ENCODE peak calls at places on chromosomes 16 and 17, in five cellular contexts. N is K562, G is HepG2, T is GM12878, Y is H1. E is an unnamed sample.
A peak's percentile ranks its signal among the peaks of the same experiment; 100 is the strongest.

GRCh38 chr17:80422276-80422675 is 7.3 kb downstream of the ENDOV start:
- DNase-seq in N (no peak), G (no peak), T (no peak), Y (no peak), E (no peak)

GRCh38 chr17:19421926-19422325 is 10.9 kb downstream of the RNF112 start:
- DNase-seq in N (no peak), G (no peak), T (no peak), Y (no peak), E (no peak)

GRCh38 chr16:87325480-87325879 is 8.3 kb upstream of the C16orf95 start:
- DNase-seq in N (no peak), G (no peak), T (no peak), Y (no peak), E (no peak)

GRCh38 chr17:35161281-35161761 is 13.7 kb downstream of the UNC45B start:
- DNase-seq in N (no peak), G (no peak), T (no peak), Y (no peak), E (no peak)

GRCh38 chr16:84237994-84238750 is 1.6 kb downstream of the KCNG4 start:
- DNase-seq in N (no peak), G (no peak), T (no peak), Y (no peak), E (no peak)

GRCh38 chr17:40121191-40121885 is 433 bp upstream of the MSL1 start:
- DNase-seq in N (no peak), G (no peak), T (no peak), Y (no peak), E (peak; percentile 61)

GRCh38 chr16:84270071-84270470 is 24.6 kb upstream of the WFDC1 start:
- DNase-seq in N (no peak), G (no peak), T (no peak), Y (no peak), E (no peak)

GRCh38 chr17:74569392-74570003 is 2.2 kb upstream of the CD300H start:
- DNase-seq in N (no peak), G (no peak), T (no peak), Y (no peak), E (peak; percentile 94)

GRCh38 chr16:4787627-4788482 is at the start of gene SEPTIN12:
- DNase-seq in N (peak; percentile 28), G (no peak), T (no peak), Y (no peak), E (no peak)

GRCh38 chr16:46882304-46882939 is 1.7 kb upstream of the GPT2 start:
- DNase-seq in N (peak; percentile 41), G (peak; percentile 96), T (no peak), Y (no peak), E (no peak)

GRCh38 chr17:47757416-47757815 is 24.4 kb downstream of the TBX21 start:
- DNase-seq in N (no peak), G (no peak), T (no peak), Y (no peak), E (no peak)

DNA sequence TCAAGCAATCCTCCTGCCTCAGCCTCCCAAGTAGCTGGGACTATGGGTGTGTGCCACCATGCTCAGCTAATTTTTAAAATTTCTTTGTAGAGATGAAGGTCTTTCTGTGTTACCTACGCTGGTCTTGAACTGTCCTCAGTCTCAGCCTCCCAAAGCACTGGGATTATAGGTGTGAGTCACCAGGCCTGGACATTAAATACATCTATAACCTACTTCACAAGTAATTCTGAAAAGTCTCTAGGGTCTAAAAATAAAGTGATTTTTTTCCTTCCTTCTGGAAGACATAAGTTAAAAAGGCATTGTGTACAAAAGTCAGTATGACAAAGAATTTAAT is 118.3 kb downstream of the PARN start:
- DNase-seq in N (no peak), G (no peak), T (no peak), Y (no peak), E (no peak)
- TF ChIP-seq CHD2 in N (no peak), G (no peak), T (no peak), Y (no peak), E (no peak)

GRCh38 chr16:68229431-68230175 is 6.3 kb downstream of the ESRP2 start:
- DNase-seq in N (peak; percentile 61), G (peak; percentile 64), T (no peak), Y (no peak), E (peak; percentile 55)
- TF ChIP-seq KDM1A in N (no peak), G (no peak), T (no peak), Y (no peak), E (no peak)

DNA sequence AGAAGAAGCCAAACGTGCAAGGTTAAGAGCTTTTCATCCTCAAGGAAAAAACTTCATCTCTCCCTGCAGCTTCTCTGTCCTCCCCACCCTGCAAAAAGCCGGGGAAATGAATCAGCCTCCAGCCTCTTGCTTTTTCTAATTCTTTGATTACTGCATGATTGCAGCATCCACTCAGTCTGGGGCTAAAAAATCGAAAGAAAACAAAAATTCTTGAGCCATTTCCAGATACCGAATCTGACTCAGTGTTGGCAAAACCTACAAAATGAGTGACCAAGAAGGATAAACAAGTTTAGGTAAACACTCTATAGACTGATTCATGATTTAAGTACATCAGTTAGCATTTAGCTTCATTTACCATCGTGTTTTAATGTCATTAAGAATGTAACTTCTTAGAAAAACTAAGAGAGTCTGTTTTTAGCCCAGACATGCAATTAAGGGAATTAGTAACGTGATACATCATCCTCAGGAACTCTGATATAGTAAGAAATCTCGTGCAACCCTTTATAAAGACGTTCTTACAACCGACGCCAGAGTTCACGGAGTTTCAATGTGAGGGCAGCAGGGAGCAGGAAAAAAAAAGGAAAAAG is 287.3 kb upstream of the FOXF1 start:
- DNase-seq in N (no peak), G (no peak), T (no peak), Y (no peak), E (no peak)
- TF ChIP-seq CHD2 in N (no peak), G (no peak), T (no peak), Y (no peak), E (no peak)

DNA sequence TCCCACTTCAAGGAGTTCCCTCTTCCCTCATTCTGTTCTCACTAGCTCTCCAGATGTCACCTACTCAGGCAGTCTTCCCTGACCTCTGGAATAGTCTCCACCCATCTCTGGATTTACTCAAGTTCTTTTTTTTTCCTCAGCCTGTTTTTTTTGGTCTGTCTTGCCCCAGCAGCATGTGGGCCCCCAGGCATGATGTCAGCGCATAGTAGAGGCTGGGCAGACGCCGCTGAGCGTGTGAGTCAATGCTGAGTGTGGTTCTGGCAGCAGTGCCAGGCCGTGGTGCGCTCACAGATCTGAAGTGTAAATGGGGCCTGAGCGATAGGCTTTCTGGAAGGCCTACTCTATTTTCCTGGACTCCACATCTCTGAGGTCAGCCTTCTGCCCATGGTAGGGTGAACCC is 2.7 kb upstream of the KCNJ18 start:
- DNase-seq in N (no peak), G (no peak), T (no peak), Y (no peak), E (peak; percentile 21)
- TF ChIP-seq KDM1A in N (no peak), G (no peak), T (no peak), Y (no peak), E (no peak)